ENCODE peak calls at places on chromosomes 13 and 19, in five cellular contexts. One of them, this sample, is unnamed.

GRCh38 chr13:40230833-40231266 is 435.6 kb downstream of the FOXO1 start:
- DNase-seq in H9: no peak
- DNase-seq in H1: no peak
- DNase-seq in neuronal stem cell: no peak
- DNase-seq in mesenchymal stem cell: peak; percentile 73
- DNase-seq in this sample: no peak

GRCh38 chr13:23510979-23511735 is 59.1 kb upstream of the TNFRSF19 start:
- DNase-seq in H9: no peak
- DNase-seq in mesenchymal stem cell: peak; percentile 24
- DNase-seq in neuronal stem cell: no peak
- DNase-seq in H1: no peak
- DNase-seq in this sample: peak; percentile 20

GRCh38 chr13:102800145-102801041 is 1.5 kb downstream of the BIVM start:
- DNase-seq in neuronal stem cell: peak; percentile 71
- DNase-seq in H1: no peak
- DNase-seq in mesenchymal stem cell: peak; percentile 84
- DNase-seq in H9: peak; percentile 80
- DNase-seq in this sample: peak; percentile 84

GRCh38 chr19:37738371-37738770 is 18.8 kb upstream of the ZNF607 start:
- DNase-seq in neuronal stem cell: no peak
- DNase-seq in H9: no peak
- DNase-seq in H1: no peak
- DNase-seq in mesenchymal stem cell: no peak
- DNase-seq in this sample: no peak

GRCh38 chr13:68927387-68928026 is 1180.1 kb upstream of the ATXN8OS start:
- DNase-seq in mesenchymal stem cell: peak; percentile 39
- DNase-seq in neuronal stem cell: peak; percentile 54
- DNase-seq in H1: peak; percentile 43
- DNase-seq in H9: peak; percentile 78
- DNase-seq in this sample: peak; percentile 77

GRCh38 chr13:24489721-24490120 is 22.9 kb downstream of the PARP4 start:
- DNase-seq in H1: no peak
- DNase-seq in neuronal stem cell: no peak
- DNase-seq in mesenchymal stem cell: no peak
- DNase-seq in H9: no peak
- DNase-seq in this sample: no peak

GRCh38 chr13:32010137-32010536 is 21.4 kb upstream of the FRY start:
- DNase-seq in H1: no peak
- DNase-seq in mesenchymal stem cell: no peak
- DNase-seq in H9: no peak
- DNase-seq in neuronal stem cell: no peak
- DNase-seq in this sample: peak; percentile 73

GRCh38 chr19:40921005-40921897 is 39.2 kb upstream of the CYP2A7 start:
- DNase-seq in mesenchymal stem cell: peak; percentile 43
- DNase-seq in H9: no peak
- DNase-seq in H1: no peak
- DNase-seq in neuronal stem cell: no peak
- DNase-seq in this sample: no peak

GRCh38 chr19:18763674-18764590 is 27.2 kb downstream of the COMP start:
- DNase-seq in neuronal stem cell: no peak
- DNase-seq in H9: no peak
- DNase-seq in mesenchymal stem cell: no peak
- DNase-seq in H1: no peak
- DNase-seq in this sample: no peak

GRCh38 chr19:46442808-46443450 is 14.2 kb upstream of the PNMA8C start:
- DNase-seq in H1: no peak
- DNase-seq in H9: no peak
- DNase-seq in neuronal stem cell: no peak
- DNase-seq in mesenchymal stem cell: peak; percentile 61
- DNase-seq in this sample: peak; percentile 16

GRCh38 chr13:24043590-24044350 is 116.8 kb upstream of the SPATA13 start:
- DNase-seq in mesenchymal stem cell: peak; percentile 25
- DNase-seq in H1: no peak
- DNase-seq in H9: no peak
- DNase-seq in neuronal stem cell: no peak
- DNase-seq in this sample: no peak

GRCh38 chr13:110506859-110507566 is 54.5 kb downstream of the RAB20 start:
- DNase-seq in H9: no peak
- DNase-seq in mesenchymal stem cell: peak; percentile 65
- DNase-seq in neuronal stem cell: no peak
- DNase-seq in H1: no peak
- DNase-seq in this sample: peak; percentile 78

GRCh38 chr19:9586764-9587163 is 2.5 kb upstream of the ZNF121 start:
- DNase-seq in mesenchymal stem cell: peak; percentile 69
- DNase-seq in H9: peak; percentile 84
- DNase-seq in neuronal stem cell: peak; percentile 43
- DNase-seq in H1: no peak
- DNase-seq in this sample: peak; percentile 85

GRCh38 chr13:40503966-40504591 is 162.4 kb downstream of the FOXO1 start:
- DNase-seq in mesenchymal stem cell: peak; percentile 15
- DNase-seq in neuronal stem cell: no peak
- DNase-seq in H9: no peak
- DNase-seq in H1: no peak
- DNase-seq in this sample: peak; percentile 67

GRCh38 chr19:30421571-30421970 is 49.4 kb downstream of the ZNF536 start:
- DNase-seq in neuronal stem cell: no peak
- DNase-seq in H9: no peak
- DNase-seq in H1: no peak
- DNase-seq in mesenchymal stem cell: no peak
- DNase-seq in this sample: no peak

GRCh38 chr13:113849546-113849945 is 14.3 kb downstream of the GAS6 start:
- DNase-seq in H9: no peak
- DNase-seq in mesenchymal stem cell: no peak
- DNase-seq in H1: no peak
- DNase-seq in neuronal stem cell: no peak
- DNase-seq in this sample: no peak

GRCh38 chr13:78215458-78215857 is 296.8 kb upstream of the EDNRB start:
- DNase-seq in neuronal stem cell: no peak
- DNase-seq in H9: no peak
- DNase-seq in H1: no peak
- DNase-seq in mesenchymal stem cell: no peak
- DNase-seq in this sample: no peak

GRCh38 chr13:51689597-51689996 is 105.3 kb downstream of the WDFY2 start:
- DNase-seq in neuronal stem cell: no peak
- DNase-seq in mesenchymal stem cell: no peak
- DNase-seq in H9: no peak
- DNase-seq in H1: no peak
- DNase-seq in this sample: no peak

GRCh38 chr13:76762731-76763130 is 123.5 kb downstream of the KCTD12 start:
- DNase-seq in H1: no peak
- DNase-seq in neuronal stem cell: no peak
- DNase-seq in H9: no peak
- DNase-seq in mesenchymal stem cell: no peak
- DNase-seq in this sample: no peak

GRCh38 chr13:30629527-30629926 is 11.8 kb downstream of the USPL1 start:
- DNase-seq in neuronal stem cell: no peak
- DNase-seq in H9: no peak
- DNase-seq in H1: no peak
- DNase-seq in mesenchymal stem cell: no peak
- DNase-seq in this sample: no peak

GRCh38 chr13:63403726-63404125 is 1988.1 kb upstream of the PCDH20 start:
- DNase-seq in mesenchymal stem cell: no peak
- DNase-seq in H9: no peak
- DNase-seq in neuronal stem cell: no peak
- DNase-seq in H1: no peak
- DNase-seq in this sample: no peak

GRCh38 chr13:97432232-97432916 is 1.6 kb upstream of the RAP2A start:
- DNase-seq in mesenchymal stem cell: no peak
- DNase-seq in H9: no peak
- DNase-seq in neuronal stem cell: no peak
- DNase-seq in H1: no peak
- DNase-seq in this sample: no peak

GRCh38 chr19:7450243-7451223 is 38.3 kb downstream of the PEX11G start:
- DNase-seq in H1: no peak
- DNase-seq in neuronal stem cell: peak; percentile 57
- DNase-seq in H9: peak; percentile 59
- DNase-seq in mesenchymal stem cell: peak; percentile 32
- DNase-seq in this sample: peak; percentile 43

GRCh38 chr13:71912524-71912923 is 45.5 kb upstream of the DACH1 start:
- DNase-seq in mesenchymal stem cell: peak; percentile 86
- DNase-seq in H9: no peak
- DNase-seq in H1: no peak
- DNase-seq in neuronal stem cell: no peak
- DNase-seq in this sample: no peak

GRCh38 chr13:30607908-30608307 is 9.8 kb upstream of the USPL1 start:
- DNase-seq in neuronal stem cell: no peak
- DNase-seq in mesenchymal stem cell: no peak
- DNase-seq in H9: no peak
- DNase-seq in H1: no peak
- DNase-seq in this sample: peak; percentile 92

GRCh38 chr19:53960886-53961285 is 1.9 kb upstream of the CACNG8 start:
- DNase-seq in H9: no peak
- DNase-seq in H1: no peak
- DNase-seq in neuronal stem cell: no peak
- DNase-seq in mesenchymal stem cell: no peak
- DNase-seq in this sample: no peak

GRCh38 chr13:99542788-99543406 is 41.6 kb downstream of the TM9SF2 start:
- DNase-seq in neuronal stem cell: no peak
- DNase-seq in mesenchymal stem cell: no peak
- DNase-seq in H1: no peak
- DNase-seq in H9: no peak
- DNase-seq in this sample: no peak

GRCh38 chr19:7337380-7338194 is 11.2 kb upstream of the ARHGEF18 start:
- DNase-seq in H1: no peak
- DNase-seq in mesenchymal stem cell: no peak
- DNase-seq in neuronal stem cell: no peak
- DNase-seq in H9: no peak
- DNase-seq in this sample: no peak

GRCh38 chr19:38030681-38031422 is 123.8 kb downstream of the SIPA1L3 start:
- DNase-seq in H1: no peak
- DNase-seq in mesenchymal stem cell: no peak
- DNase-seq in H9: no peak
- DNase-seq in neuronal stem cell: no peak
- DNase-seq in this sample: no peak

GRCh38 chr19:38665950-38666661 is 18.7 kb downstream of the ACTN4 start:
- DNase-seq in neuronal stem cell: peak; percentile 90
- DNase-seq in mesenchymal stem cell: peak; percentile 71
- DNase-seq in H1: peak; percentile 92
- DNase-seq in H9: peak; percentile 91
- DNase-seq in this sample: peak; percentile 48

GRCh38 chr19:20238025-20238623 is 71.1 kb downstream of the ZNF486 start:
- DNase-seq in H9: peak; percentile 97
- DNase-seq in mesenchymal stem cell: peak; percentile 90
- DNase-seq in H1: peak; percentile 78
- DNase-seq in neuronal stem cell: peak; percentile 93
- DNase-seq in this sample: peak; percentile 94

GRCh38 chr19:919157-920050 is 2.3 kb downstream of the KISS1R start:
- DNase-seq in neuronal stem cell: no peak
- DNase-seq in H9: no peak
- DNase-seq in H1: no peak
- DNase-seq in mesenchymal stem cell: no peak
- DNase-seq in this sample: peak; percentile 87

GRCh38 chr19:15587663-15588062 is 27.4 kb upstream of the CYP4F8 start:
- DNase-seq in H1: no peak
- DNase-seq in H9: no peak
- DNase-seq in neuronal stem cell: no peak
- DNase-seq in mesenchymal stem cell: no peak
- DNase-seq in this sample: no peak

GRCh38 chr19:10761443-10762242 is 43.8 kb downstream of the DNM2 start:
- DNase-seq in H1: no peak
- DNase-seq in neuronal stem cell: no peak
- DNase-seq in mesenchymal stem cell: no peak
- DNase-seq in H9: peak; percentile 58
- DNase-seq in this sample: no peak

GRCh38 chr19:10762656-10763055 is 44.8 kb downstream of the DNM2 start:
- DNase-seq in mesenchymal stem cell: no peak
- DNase-seq in H9: no peak
- DNase-seq in neuronal stem cell: no peak
- DNase-seq in H1: no peak
- DNase-seq in this sample: peak; percentile 49

GRCh38 chr19:10763399-10763798 is 45.5 kb downstream of the DNM2 start:
- DNase-seq in neuronal stem cell: no peak
- DNase-seq in H1: no peak
- DNase-seq in mesenchymal stem cell: no peak
- DNase-seq in H9: no peak
- DNase-seq in this sample: no peak

GRCh38 chr19:10758978-10759377 is 41.1 kb downstream of the DNM2 start:
- DNase-seq in neuronal stem cell: no peak
- DNase-seq in H9: no peak
- DNase-seq in mesenchymal stem cell: no peak
- DNase-seq in H1: no peak
- DNase-seq in this sample: no peak

GRCh38 chr19:10760268-10760944 is 42.5 kb downstream of the DNM2 start:
- DNase-seq in neuronal stem cell: no peak
- DNase-seq in H1: no peak
- DNase-seq in mesenchymal stem cell: peak; percentile 49
- DNase-seq in H9: no peak
- DNase-seq in this sample: peak; percentile 31
- H3K4me2 ChIP-seq in neuronal stem cell: no peak overlapping the region
- H3K4me2 ChIP-seq in H1: no peak overlapping the region
- H3K4me2 ChIP-seq in mesenchymal stem cell: no peak overlapping the region
- H3K4me2 ChIP-seq in H9: no peak overlapping the region
- H3K4me2 ChIP-seq in this sample: no peak overlapping the region

GRCh38 chr13:105971312-105971711 is 564.1 kb downstream of the EFNB2 start:
- DNase-seq in neuronal stem cell: no peak
- DNase-seq in H9: peak; percentile 35
- DNase-seq in H1: no peak
- DNase-seq in mesenchymal stem cell: peak; percentile 71
- DNase-seq in this sample: no peak
- H2BK12ac ChIP-seq in neuronal stem cell: no peak overlapping the region
- H2BK12ac ChIP-seq in H9: no peak overlapping the region
- H2BK12ac ChIP-seq in H1: no peak overlapping the region
- H2BK12ac ChIP-seq in mesenchymal stem cell: no peak overlapping the region
- H2BK12ac ChIP-seq in this sample: no peak overlapping the region

GRCh38 chr13:107452833-107453232 is 762.5 kb downstream of the LIG4 start:
- DNase-seq in H9: no peak
- DNase-seq in neuronal stem cell: no peak
- DNase-seq in H1: no peak
- DNase-seq in mesenchymal stem cell: no peak
- DNase-seq in this sample: no peak
- H2AK5ac ChIP-seq in H9: no peak overlapping the region
- H2AK5ac ChIP-seq in neuronal stem cell: no peak overlapping the region
- H2AK5ac ChIP-seq in H1: no peak overlapping the region
- H2AK5ac ChIP-seq in mesenchymal stem cell: no peak overlapping the region
- H2AK5ac ChIP-seq in this sample: no peak overlapping the region

DNA sequence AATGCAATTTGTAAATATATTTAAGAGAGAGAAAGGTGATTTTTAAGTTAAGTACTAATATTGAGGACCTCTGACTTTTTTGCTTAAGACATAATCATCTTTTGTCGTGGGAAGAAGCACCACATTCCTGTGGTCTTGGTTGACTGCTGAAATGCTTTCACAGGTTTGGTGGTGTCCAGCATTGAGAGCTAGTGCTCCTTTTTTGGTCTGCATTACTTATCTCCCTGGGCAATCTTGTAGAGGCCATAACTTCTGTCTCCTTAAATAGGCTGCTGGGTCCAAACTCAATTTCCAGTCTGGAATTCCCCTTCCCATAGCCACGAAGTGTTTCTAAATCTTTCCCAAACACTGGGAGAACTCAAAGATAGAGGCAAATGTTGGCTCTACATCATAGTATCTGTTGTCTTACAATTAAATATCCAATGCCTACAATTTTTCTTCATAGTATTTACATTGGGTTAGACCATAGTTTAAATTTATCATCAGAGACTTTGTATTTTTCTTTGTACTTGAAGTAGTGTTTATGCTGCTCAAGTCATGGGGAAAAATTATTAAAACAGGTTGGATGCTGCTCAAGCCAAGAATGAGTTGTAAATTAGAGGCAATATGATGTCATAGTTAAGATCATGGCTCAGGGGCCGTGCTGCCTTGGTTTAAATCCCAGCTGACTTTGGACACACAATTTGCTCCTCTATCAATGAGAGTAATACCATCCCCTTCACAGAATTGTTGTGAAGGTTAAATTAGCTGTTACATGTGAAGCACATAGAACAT is 105.6 kb downstream of the POSTN start:
- DNase-seq in H1: no peak
- DNase-seq in mesenchymal stem cell: peak; percentile 85
- DNase-seq in neuronal stem cell: no peak
- DNase-seq in H9: no peak
- DNase-seq in this sample: no peak
- H3K4me2 ChIP-seq in H1: no peak overlapping the region
- H3K4me2 ChIP-seq in mesenchymal stem cell: no peak overlapping the region
- H3K4me2 ChIP-seq in neuronal stem cell: no peak overlapping the region
- H3K4me2 ChIP-seq in H9: no peak overlapping the region
- H3K4me2 ChIP-seq in this sample: no peak overlapping the region

This sample was measured in trophoblast cell.